ENCODE peak calls at places on chromosomes 16 and 17, in nine cellular contexts. D is activated CD4-positive, alpha-beta T cell treated with anti-CD3 and anti-CD28 coated beads, Interleukin-2, amount 50 U/mL, for 4 hours; F is HepG2; V is putamen; T is anterior cingulate cortex; A is ELF-1; P is HTR-8/SVneo; X is midbrain; N is stimulated activated CD4-positive, alpha-beta T cell treated with anti-CD3 and anti-CD28 coated beads, Interleukin-15, amount 100 ng/mL, for 1 hour. G is an unnamed sample.
A peak's percentile ranks its signal among the peaks of the same experiment; 100 is the strongest.

GRCh38 chr17:72588961-72589360 is 468.1 kb downstream of the SOX9 start:
- DNase-seq in D (peak; percentile 19), F (peak; percentile 67), V (no peak), T (peak; percentile 28), A (no peak), P (no peak), X (no peak), N (no peak), G (no peak)

GRCh38 chr17:79749156-79749815 is 18.5 kb downstream of the ENPP7 start:
- DNase-seq in D (no peak), F (no peak), V (no peak), T (no peak), A (no peak), P (no peak), X (no peak), N (no peak), G (peak; percentile 43)

GRCh38 chr16:14181371-14182050 is 110.4 kb downstream of the MRTFB start:
- DNase-seq in D (no peak), F (no peak), V (no peak), T (no peak), A (no peak), P (no peak), X (no peak), N (no peak), G (peak; percentile 76)

GRCh38 chr17:72426948-72427760 is 306.3 kb downstream of the SOX9 start:
- DNase-seq in D (no peak), F (no peak), V (no peak), T (no peak), A (no peak), P (no peak), X (no peak), N (no peak), G (no peak)

GRCh38 chr16:22188595-22189442 is 17.3 kb upstream of the EEF2K start:
- DNase-seq in D (peak; percentile 59), F (peak; percentile 85), V (peak; percentile 60), T (peak; percentile 50), A (peak; percentile 82), P (peak; percentile 62), X (peak; percentile 65), N (no peak), G (peak; percentile 87)

GRCh38 chr16:85187002-85187401 is 74.7 kb upstream of the CIBAR2 start:
- DNase-seq in D (no peak), F (no peak), V (no peak), T (no peak), A (peak; percentile 83), P (no peak), X (peak; percentile 29), N (no peak), G (no peak)

GRCh38 chr16:17777461-17777863 is 306.7 kb upstream of the XYLT1 start:
- DNase-seq in D (no peak), F (peak; percentile 12), V (no peak), T (no peak), A (no peak), P (no peak), X (no peak), N (no peak), G (peak; percentile 20)

GRCh38 chr16:27245276-27246231 is 23.0 kb downstream of the NSMCE1 start:
- DNase-seq in D (no peak), F (no peak), V (no peak), T (peak; percentile 10), A (no peak), P (peak; percentile 53), X (no peak), N (no peak), G (no peak)

GRCh38 chr17:81285179-81285878 is 9.8 kb downstream of the SLC38A10 start:
- DNase-seq in D (peak; percentile 38), F (no peak), V (no peak), T (peak; percentile 77), A (peak; percentile 53), P (no peak), X (peak; percentile 32), N (peak; percentile 43), G (no peak)

GRCh38 chr17:73420897-73421296 is 109.1 kb upstream of the CDC42EP4 start:
- DNase-seq in D (no peak), F (peak; percentile 42), V (no peak), T (no peak), A (peak; percentile 85), P (peak; percentile 51), X (no peak), N (no peak), G (peak; percentile 47)

GRCh38 chr16:55843105-55843395 is 10.2 kb upstream of the CES1 start:
- DNase-seq in D (no peak), F (no peak), V (no peak), T (no peak), A (no peak), P (no peak), X (no peak), N (no peak), G (no peak)

GRCh38 chr16:8845699-8846298 is 23.0 kb downstream of the CARHSP1 start:
- DNase-seq in D (no peak), F (no peak), V (no peak), T (no peak), A (no peak), P (no peak), X (no peak), N (no peak), G (no peak)

GRCh38 chr17:27566673-27567562 is 64.1 kb upstream of the LGALS9 start:
- DNase-seq in D (no peak), F (no peak), V (no peak), T (no peak), A (no peak), P (no peak), X (no peak), N (no peak), G (peak; percentile 25)

GRCh38 chr17:35046740-35047283 is 16.7 kb downstream of the RFFL start:
- DNase-seq in D (peak; percentile 53), F (peak; percentile 63), V (no peak), T (no peak), A (no peak), P (peak; percentile 28), X (no peak), N (no peak), G (peak; percentile 56)

GRCh38 chr17:8503368-8503767 is 67.7 kb downstream of the NDEL1 start:
- DNase-seq in D (no peak), F (no peak), V (no peak), T (no peak), A (no peak), P (no peak), X (no peak), N (no peak), G (no peak)

GRCh38 chr16:73329363-73330306 is 281.7 kb upstream of the ZFHX3 start:
- DNase-seq in D (no peak), F (peak; percentile 8), V (peak; percentile 84), T (peak; percentile 81), A (peak; percentile 64), P (no peak), X (peak; percentile 69), N (no peak), G (no peak)

GRCh38 chr16:11913425-11914079 is 2.2 kb downstream of the GSPT1 start:
- DNase-seq in D (no peak), F (no peak), V (no peak), T (no peak), A (no peak), P (no peak), X (no peak), N (no peak), G (no peak)

GRCh38 chr16:15972046-15972868 is 22.8 kb downstream of the ABCC1 start:
- DNase-seq in D (no peak), F (no peak), V (no peak), T (no peak), A (no peak), P (no peak), X (no peak), N (no peak), G (no peak)

GRCh38 chr17:46121165-46121764 is 72.0 kb downstream of the KANSL1 start:
- DNase-seq in D (no peak), F (no peak), V (no peak), T (no peak), A (no peak), P (no peak), X (no peak), N (no peak), G (no peak)

GRCh38 chr16:82758406-82758805 is 131.6 kb downstream of the CDH13 start:
- DNase-seq in D (no peak), F (no peak), V (no peak), T (no peak), A (no peak), P (no peak), X (no peak), N (no peak), G (no peak)

GRCh38 chr16:75053791-75054555 is 55.1 kb downstream of the ZNRF1 start:
- DNase-seq in D (no peak), F (peak; percentile 94), V (peak; percentile 33), T (no peak), A (no peak), P (no peak), X (peak; percentile 34), N (no peak), G (peak; percentile 52)

GRCh38 chr17:45036696-45037095 is 14.7 kb downstream of the DCAKD start:
- DNase-seq in D (no peak), F (no peak), V (no peak), T (no peak), A (no peak), P (no peak), X (no peak), N (no peak), G (no peak)

GRCh38 chr17:63999680-64000531 is 1.8 kb downstream of the PRR29 start:
- DNase-seq in D (no peak), F (no peak), V (no peak), T (no peak), A (no peak), P (no peak), X (no peak), N (no peak), G (no peak)

GRCh38 chr16:54503436-54503835 is 216.8 kb upstream of the IRX3 start:
- DNase-seq in D (no peak), F (no peak), V (no peak), T (peak; percentile 23), A (no peak), P (no peak), X (no peak), N (no peak), G (no peak)

GRCh38 chr17:5868916-5869475 is 201.2 kb upstream of the WSCD1 start:
- DNase-seq in D (no peak), F (no peak), V (no peak), T (no peak), A (no peak), P (no peak), X (no peak), N (no peak), G (no peak)

GRCh38 chr17:68576137-68576536 is 25.0 kb downstream of the FAM20A start:
- DNase-seq in D (no peak), F (no peak), V (no peak), T (no peak), A (no peak), P (no peak), X (no peak), N (no peak), G (no peak)

G was measured in A673.